ENCODE peak calls at places on chromosome 11, in seven cellular contexts. One of them, this sample, is unnamed.

GRCh38 chr11:46291441-46292143 is 14.1 kb downstream of the CREB3L1 start:
- DNase-seq in GM20000: no peak
- DNase-seq in HEK293T: no peak
- DNase-seq in mucosa of descending colon: peak
- DNase-seq in cerebellar cortex: no peak
- DNase-seq in GM12891: no peak
- DNase-seq in NCI-H510A treated with DMSO at 0.1 percent for 48 hours: no peak
- DNase-seq in this sample: no peak

GRCh38 chr11:126304457-126305072 is 705 bp downstream of the DCPS start:
- DNase-seq in NCI-H510A treated with DMSO at 0.1 percent for 48 hours: no peak
- DNase-seq in GM20000: peak
- DNase-seq in GM12891: no peak
- DNase-seq in cerebellar cortex: no peak
- DNase-seq in HEK293T: no peak
- DNase-seq in mucosa of descending colon: peak
- DNase-seq in this sample: no peak

GRCh38 chr11:33534575-33534974 is 166.1 kb downstream of the C11orf91 start:
- DNase-seq in NCI-H510A treated with DMSO at 0.1 percent for 48 hours: no peak
- DNase-seq in GM12891: no peak
- DNase-seq in HEK293T: no peak
- DNase-seq in mucosa of descending colon: no peak
- DNase-seq in cerebellar cortex: no peak
- DNase-seq in GM20000: no peak
- DNase-seq in this sample: no peak

GRCh38 chr11:64410396-64410718 is 51.4 kb downstream of the RPS6KA4 start:
- DNase-seq in HEK293T: no peak
- DNase-seq in cerebellar cortex: no peak
- DNase-seq in NCI-H510A treated with DMSO at 0.1 percent for 48 hours: no peak
- DNase-seq in GM12891: no peak
- DNase-seq in GM20000: no peak
- DNase-seq in mucosa of descending colon: no peak
- DNase-seq in this sample: no peak

GRCh38 chr11:92976681-92977080 is 7.2 kb downstream of the MTNR1B start:
- DNase-seq in HEK293T: no peak
- DNase-seq in GM20000: no peak
- DNase-seq in cerebellar cortex: no peak
- DNase-seq in GM12891: no peak
- DNase-seq in mucosa of descending colon: no peak
- DNase-seq in NCI-H510A treated with DMSO at 0.1 percent for 48 hours: no peak
- DNase-seq in this sample: no peak

GRCh38 chr11:126345283-126345682 is 10.2 kb upstream of the ST3GAL4 start:
- DNase-seq in mucosa of descending colon: peak
- DNase-seq in NCI-H510A treated with DMSO at 0.1 percent for 48 hours: no peak
- DNase-seq in cerebellar cortex: no peak
- DNase-seq in GM12891: no peak
- DNase-seq in HEK293T: no peak
- DNase-seq in GM20000: no peak
- DNase-seq in this sample: no peak

GRCh38 chr11:129061466-129062194 is 119.0 kb upstream of the TP53AIP1 start:
- DNase-seq in GM20000: no peak
- DNase-seq in NCI-H510A treated with DMSO at 0.1 percent for 48 hours: no peak
- DNase-seq in mucosa of descending colon: no peak
- DNase-seq in GM12891: no peak
- DNase-seq in cerebellar cortex: no peak
- DNase-seq in HEK293T: no peak
- DNase-seq in this sample: no peak

GRCh38 chr11:69892237-69892985 is 73.2 kb upstream of the FGF3 start:
- DNase-seq in mucosa of descending colon: peak
- DNase-seq in GM20000: no peak
- DNase-seq in cerebellar cortex: peak
- DNase-seq in NCI-H510A treated with DMSO at 0.1 percent for 48 hours: no peak
- DNase-seq in HEK293T: peak
- DNase-seq in GM12891: no peak
- DNase-seq in this sample: no peak

GRCh38 chr11:2519517-2519878 is 74.7 kb downstream of the KCNQ1 start:
- DNase-seq in GM20000: no peak
- DNase-seq in cerebellar cortex: no peak
- DNase-seq in NCI-H510A treated with DMSO at 0.1 percent for 48 hours: no peak
- DNase-seq in mucosa of descending colon: no peak
- DNase-seq in GM12891: no peak
- DNase-seq in HEK293T: no peak
- DNase-seq in this sample: no peak

GRCh38 chr11:47099213-47099917 is 77.3 kb downstream of the ARFGAP2 start:
- DNase-seq in HEK293T: no peak
- DNase-seq in mucosa of descending colon: no peak
- DNase-seq in NCI-H510A treated with DMSO at 0.1 percent for 48 hours: peak
- DNase-seq in GM20000: no peak
- DNase-seq in GM12891: no peak
- DNase-seq in cerebellar cortex: no peak
- DNase-seq in this sample: no peak

GRCh38 chr11:7270233-7270760 is 18.6 kb downstream of the SYT9 start:
- DNase-seq in cerebellar cortex: no peak
- DNase-seq in HEK293T: no peak
- DNase-seq in mucosa of descending colon: no peak
- DNase-seq in NCI-H510A treated with DMSO at 0.1 percent for 48 hours: no peak
- DNase-seq in GM12891: no peak
- DNase-seq in GM20000: no peak
- DNase-seq in this sample: no peak

GRCh38 chr11:126158054-126158791 is 53.2 kb downstream of the RPUSD4 start:
- DNase-seq in cerebellar cortex: no peak
- DNase-seq in NCI-H510A treated with DMSO at 0.1 percent for 48 hours: no peak
- DNase-seq in mucosa of descending colon: no peak
- DNase-seq in GM12891: no peak
- DNase-seq in GM20000: no peak
- DNase-seq in HEK293T: no peak
- DNase-seq in this sample: no peak

GRCh38 chr11:69499216-69499945 is 17.9 kb downstream of the LINC01488 start:
- DNase-seq in GM20000: no peak
- DNase-seq in GM12891: no peak
- DNase-seq in cerebellar cortex: peak
- DNase-seq in NCI-H510A treated with DMSO at 0.1 percent for 48 hours: no peak
- DNase-seq in HEK293T: no peak
- DNase-seq in mucosa of descending colon: no peak
- DNase-seq in this sample: no peak

GRCh38 chr11:80414766-80415165 is 973.9 kb upstream of the TENM4 start:
- DNase-seq in NCI-H510A treated with DMSO at 0.1 percent for 48 hours: no peak
- DNase-seq in HEK293T: no peak
- DNase-seq in mucosa of descending colon: no peak
- DNase-seq in GM20000: no peak
- DNase-seq in cerebellar cortex: no peak
- DNase-seq in GM12891: no peak
- DNase-seq in this sample: no peak

GRCh38 chr11:120324932-120325810 is at the start of gene TLCD5:
- DNase-seq in NCI-H510A treated with DMSO at 0.1 percent for 48 hours: peak
- DNase-seq in HEK293T: peak
- DNase-seq in cerebellar cortex: peak
- DNase-seq in mucosa of descending colon: peak
- DNase-seq in GM12891: peak
- DNase-seq in GM20000: peak
- DNase-seq in this sample: no peak

This sample was measured in T-helper 17 cell.